ENCODE peak calls at places on chromosomes 5 and 9, in six cellular contexts. F is AG09309, Z is GM12865, A is hepatocyte, V is HFFc6, N is transverse colon. H is an unnamed sample.

GRCh38 chr9:130518943-130519772 is 60.2 kb upstream of the FUBP3 start:
- DNase-seq in N (no peak), Z (no peak), V (no peak), A (no peak), F (no peak), H (no peak)

GRCh38 chr5:151523335-151523734 is 67.8 kb downstream of the FAT2 start:
- DNase-seq in F (peak), N (no peak), A (peak), V (peak), Z (peak), H (peak)

GRCh38 chr5:3221432-3221831 is 374.2 kb upstream of the IRX1 start:
- DNase-seq in N (no peak), Z (no peak), A (no peak), F (no peak), V (no peak), H (no peak)

GRCh38 chr9:127854169-127854833 is at the start of gene ENG:
- DNase-seq in A (peak), Z (no peak), N (peak), V (peak), F (no peak), H (no peak)

GRCh38 chr5:36690041-36690941 is 83.9 kb downstream of the SLC1A3 start:
- DNase-seq in Z (peak), N (peak), A (peak), F (no peak), V (peak), H (peak)

GRCh38 chr9:114317665-114318357 is 5.1 kb upstream of the ORM1 start:
- DNase-seq in N (no peak), F (peak), V (peak), Z (no peak), A (no peak), H (no peak)

GRCh38 chr5:74934949-74935751 is 69.0 kb upstream of the FAM169A start:
- DNase-seq in A (peak), V (peak), F (peak), Z (peak), N (no peak), H (peak)

GRCh38 chr5:111016801-111017200 is 54.7 kb upstream of the TSLP start:
- DNase-seq in A (no peak), V (no peak), F (no peak), N (no peak), Z (no peak), H (no peak)

GRCh38 chr5:5419291-5420210 is 2.9 kb upstream of the ICE1 start:
- DNase-seq in Z (peak), N (no peak), A (peak), V (peak), F (peak), H (no peak)

GRCh38 chr5:177972613-177973012 is 23.4 kb downstream of the PROP1 start:
- DNase-seq in A (no peak), Z (no peak), F (peak), V (no peak), N (no peak), H (no peak)

GRCh38 chr5:173665326-173665725 is 48.9 kb upstream of the BOD1 start:
- DNase-seq in Z (no peak), N (no peak), A (no peak), F (no peak), V (no peak), H (no peak)

GRCh38 chr9:126989847-126990821 is 75.6 kb downstream of the RALGPS1 start:
- DNase-seq in V (no peak), Z (no peak), N (peak), F (no peak), A (no peak), H (no peak)

GRCh38 chr9:36100532-36100931 is 36.0 kb upstream of the GLIPR2 start:
- DNase-seq in V (peak), A (no peak), N (no peak), F (no peak), Z (no peak), H (no peak)
- TF ChIP-seq CTCF in V (peak), A (no peak), N (no peak), F (peak), Z (no peak), H (no peak)

GRCh38 chr5:179343902-179344300 is 1.4 kb downstream of the ADAMTS2 start:
- DNase-seq in N (peak), A (peak), F (no peak), Z (no peak), V (peak), H (no peak)
- TF ChIP-seq CTCF in N (peak), A (peak), F (peak), Z (no peak), V (peak), H (peak)

DNA sequence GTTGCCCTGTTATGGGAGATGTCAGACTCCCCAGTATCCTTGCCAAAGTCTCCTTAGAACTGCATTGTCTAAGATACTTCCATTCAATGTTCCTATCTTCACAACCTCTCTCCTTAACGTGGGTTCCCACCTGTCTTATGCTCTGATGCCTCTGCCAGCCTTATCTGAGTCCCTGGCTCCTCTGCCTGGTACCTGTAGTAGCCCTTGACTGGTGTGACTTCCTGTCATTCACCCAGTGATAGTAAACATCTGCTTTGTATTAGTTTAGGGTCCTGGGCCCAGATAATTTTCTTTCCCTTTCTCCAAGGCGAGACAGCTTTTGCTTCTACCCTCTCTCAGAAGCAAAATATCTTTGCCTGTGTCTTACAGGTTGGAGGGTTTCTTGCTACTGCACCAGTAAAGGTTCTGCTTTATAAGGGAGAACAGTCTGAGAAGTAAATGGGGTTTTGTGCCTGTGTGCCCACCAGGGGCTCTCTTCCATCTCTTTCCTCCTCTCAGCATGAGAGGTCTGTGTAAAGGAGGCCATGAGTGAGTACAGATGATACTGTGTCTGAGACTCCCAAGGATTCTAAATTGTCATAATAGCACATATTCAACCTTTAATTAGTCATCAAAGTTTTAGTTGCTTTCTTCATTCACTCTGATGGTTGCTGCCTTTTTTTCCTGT is 220.8 kb downstream of the PRR16 start:
- DNase-seq in A (no peak), N (no peak), Z (peak), F (no peak), V (peak), H (no peak)
- TF ChIP-seq CTCF in A (peak), N (no peak), Z (no peak), F (peak), V (peak), H (no peak)

GRCh38 chr5:72767289-72768010 is 49.0 kb upstream of the TNPO1 start:
- DNase-seq in Z (no peak), N (no peak), F (no peak), A (peak), V (no peak), H (no peak)
- TF ChIP-seq CTCF in Z (no peak), N (no peak), F (no peak), A (no peak), V (no peak), H (no peak)

GRCh38 chr5:55308254-55308836 is 556 bp downstream of the MTREX start:
- DNase-seq in Z (peak), A (peak), F (no peak), V (peak), N (peak), H (peak)
- TF ChIP-seq CTCF in Z (no peak), A (peak), F (peak), V (peak), N (no peak), H (no peak)

DNA sequence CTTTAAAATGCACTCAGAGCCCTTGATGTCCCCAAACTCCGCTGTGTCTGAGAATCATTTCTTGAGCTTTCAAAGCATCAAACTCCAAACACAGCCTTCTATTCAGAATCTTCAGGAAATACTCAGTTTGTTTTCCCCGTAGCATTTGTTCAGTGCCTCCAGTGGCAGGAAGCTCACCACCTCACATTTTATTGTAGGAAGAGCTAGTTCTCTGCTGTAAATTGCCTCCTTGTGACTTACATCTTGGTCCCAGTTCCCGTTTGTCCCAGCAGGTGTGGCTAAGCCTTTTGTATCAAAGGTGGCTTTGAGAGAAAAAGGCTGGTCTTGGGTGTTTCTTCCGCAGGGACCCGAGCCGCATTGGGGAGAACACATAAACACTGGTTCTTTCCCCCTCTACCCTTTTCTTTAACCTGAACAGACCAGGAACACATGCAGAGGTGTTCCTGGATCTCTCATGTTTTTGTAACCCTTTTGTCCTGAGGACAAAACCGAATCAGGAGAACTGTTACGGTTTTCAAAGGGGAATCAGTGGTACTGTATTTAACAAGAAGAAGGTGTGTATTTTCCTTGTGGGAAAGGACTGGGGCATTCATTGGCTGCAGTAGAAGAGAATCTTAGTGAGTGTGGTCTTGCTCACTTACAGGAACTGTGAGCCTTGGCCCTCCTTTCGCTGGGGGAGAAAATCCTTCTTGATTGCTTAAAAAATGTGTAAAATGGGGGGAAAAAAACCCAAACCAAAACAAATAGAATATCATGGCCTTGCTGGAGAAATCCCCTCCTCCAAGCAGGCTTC is 1.9 kb downstream of the OSMR start:
- DNase-seq in Z (no peak), A (no peak), V (no peak), F (no peak), N (no peak), H (no peak)
- TF ChIP-seq CTCF in Z (no peak), A (no peak), V (peak), F (no peak), N (no peak), H (no peak)

DNA sequence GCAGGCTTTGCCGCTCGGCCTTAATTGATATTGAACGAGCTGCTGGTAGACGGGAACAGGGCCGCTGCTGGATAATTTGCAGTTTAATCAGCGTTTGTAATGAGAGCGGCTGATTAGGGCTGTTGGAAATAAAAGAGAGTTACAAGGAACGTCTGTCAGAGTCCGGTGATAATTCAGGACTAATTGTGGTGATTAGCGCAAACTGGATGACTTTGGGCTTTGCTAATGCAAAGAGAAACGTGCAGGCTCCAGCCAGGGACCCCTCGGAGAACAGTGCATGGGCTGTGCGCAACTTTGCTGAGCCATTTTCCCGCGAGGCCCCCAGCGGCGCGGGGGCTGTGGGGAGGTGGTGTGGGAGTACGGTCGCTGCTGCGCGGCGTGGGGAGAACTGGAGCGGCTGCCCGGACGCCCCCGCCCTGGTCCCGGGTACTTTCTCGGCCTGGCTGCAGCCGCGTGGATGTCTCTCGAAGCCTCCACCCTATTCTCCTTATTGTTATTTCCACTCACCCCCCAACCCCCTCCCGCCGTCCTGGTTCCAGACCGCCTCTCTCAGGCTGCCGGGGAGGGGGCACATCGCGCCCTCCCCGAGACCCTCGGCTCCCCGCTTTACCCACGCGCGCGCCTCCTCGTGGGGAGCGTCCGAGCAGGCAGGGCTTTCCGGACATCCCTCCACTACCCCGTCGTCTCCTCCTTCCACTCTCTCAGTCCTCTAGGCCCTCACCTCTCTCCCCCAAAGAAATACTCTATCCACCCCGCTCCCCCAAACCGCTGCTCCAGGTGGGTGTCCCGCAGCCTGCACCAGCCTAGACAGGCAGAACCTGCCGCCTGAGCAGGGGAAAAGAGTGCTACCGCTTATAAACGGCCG is 68.5 kb upstream of the TBCA start:
- DNase-seq in N (no peak), Z (no peak), F (no peak), V (no peak), A (no peak), H (peak)
- TF ChIP-seq CTCF in N (no peak), Z (no peak), F (peak), V (peak), A (peak), H (peak)